ENCODE peak calls at places on chromosome 1, in eight cellular contexts. A is activated CD4-positive, alpha-beta T cell treated with anti-CD3 and anti-CD28 coated beads, Interleukin-2, amount 10 ng/mL, durations not matched to agents 7 days and 5 days; Y is DMS79 treated with DMSO at 0.1 percent for 48 hours; X is activated naive CD4-positive, alpha-beta T cell treated with anti-CD3 and anti-CD28 coated beads for 36 hours; F is HT1080; T is left cardiac atrium; L is activated gamma-delta T cell treated with anti-CD3 and anti-CD28 coated beads, Interleukin-2, amount 50 U/mL, for 16 hours; J is ACHN. W is an unnamed sample.

GRCh38 chr1:236724521-236724920 is 38.2 kb downstream of the ACTN2 start:
- DNase-seq in T (no peak), X (no peak), F (no peak), Y (no peak), J (no peak), A (no peak), L (no peak), W (no peak)

GRCh38 chr1:9312183-9312582 is 19.5 kb downstream of the SPSB1 start:
- DNase-seq in F (no peak), J (no peak), Y (no peak), L (no peak), X (no peak), T (no peak), A (no peak), W (no peak)

GRCh38 chr1:156359973-156360372 is 9.0 kb upstream of the RHBG start:
- DNase-seq in X (peak), T (no peak), F (no peak), J (peak), L (no peak), Y (no peak), A (no peak), W (no peak)

GRCh38 chr1:43267291-43267805 is 2.4 kb upstream of the TMEM125 start:
- DNase-seq in F (peak), Y (no peak), J (no peak), X (no peak), T (no peak), L (no peak), A (no peak), W (peak)

GRCh38 chr1:218209351-218209861 is 75.7 kb upstream of the RRP15 start:
- DNase-seq in L (no peak), F (peak), T (no peak), X (no peak), Y (no peak), A (no peak), J (no peak), W (peak)

GRCh38 chr1:30929135-30929889 is 20.8 kb upstream of the SDC3 start:
- DNase-seq in T (no peak), F (peak), J (peak), X (peak), A (peak), L (peak), Y (no peak), W (no peak)

GRCh38 chr1:240306673-240307072 is 215.0 kb downstream of the FMN2 start:
- DNase-seq in Y (no peak), F (no peak), L (no peak), A (no peak), X (no peak), T (no peak), J (no peak), W (no peak)

GRCh38 chr1:78604643-78605042 is 15.6 kb upstream of the IFI44L start:
- DNase-seq in J (no peak), L (no peak), A (no peak), X (no peak), F (no peak), T (no peak), Y (no peak), W (no peak)

GRCh38 chr1:150829751-150830150 is 21.7 kb upstream of the CTSK start:
- DNase-seq in X (no peak), F (no peak), Y (no peak), A (no peak), J (peak), T (no peak), L (no peak), W (no peak)

GRCh38 chr1:106678661-106679060 is 377.8 kb upstream of the PRMT6 start:
- DNase-seq in J (no peak), A (no peak), T (no peak), L (no peak), Y (no peak), X (no peak), F (no peak), W (no peak)

GRCh38 chr1:213393860-213394259 is 342.8 kb downstream of the RPS6KC1 start:
- DNase-seq in L (no peak), J (no peak), T (no peak), X (no peak), Y (no peak), A (no peak), F (no peak), W (no peak)

GRCh38 chr1:41362357-41362721 is 1.1 kb downstream of the FOXO6 start:
- DNase-seq in F (no peak), Y (no peak), J (no peak), L (no peak), X (no peak), A (no peak), T (no peak), W (no peak)

GRCh38 chr1:210582186-210582981 is 253.7 kb downstream of the HHAT start:
- DNase-seq in A (no peak), J (no peak), F (no peak), Y (no peak), T (no peak), X (no peak), L (no peak), W (no peak)

GRCh38 chr1:156319664-156320063 is 18.4 kb downstream of the CCT3 start:
- DNase-seq in J (peak), F (no peak), T (no peak), Y (no peak), A (peak), L (no peak), X (peak), W (no peak)

GRCh38 chr1:85322655-85323054 is 46.2 kb upstream of the BCL10 start:
- DNase-seq in Y (no peak), J (no peak), X (no peak), A (no peak), L (no peak), T (no peak), F (peak), W (no peak)

GRCh38 chr1:100430368-100430767 is 78.1 kb downstream of the CDC14A start:
- DNase-seq in A (no peak), X (no peak), Y (peak), F (no peak), T (no peak), L (no peak), J (no peak), W (no peak)

GRCh38 chr1:231630558-231631205 is 4.1 kb downstream of the DISC1 start:
- DNase-seq in X (no peak), L (no peak), A (no peak), Y (no peak), J (no peak), T (no peak), F (no peak), W (no peak)

GRCh38 chr1:234779160-234779538 is 169.2 kb upstream of the IRF2BP2 start:
- DNase-seq in T (no peak), Y (no peak), J (no peak), X (no peak), A (no peak), L (no peak), F (peak), W (no peak)

GRCh38 chr1:53295746-53296722 is 31.8 kb downstream of the LRP8 start:
- DNase-seq in F (no peak), J (no peak), T (no peak), X (peak), Y (no peak), L (no peak), A (no peak), W (no peak)

GRCh38 chr1:185795181-185795580 is 61.0 kb downstream of the HMCN1 start:
- DNase-seq in X (no peak), A (no peak), J (no peak), L (no peak), F (no peak), Y (no peak), T (no peak), W (no peak)

GRCh38 chr1:107648071-107648470 is 316.9 kb downstream of the VAV3 start:
- DNase-seq in Y (peak), L (no peak), J (peak), X (no peak), T (no peak), A (no peak), F (peak), W (no peak)

GRCh38 chr1:9793291-9793690 is 30.5 kb downstream of the CLSTN1 start:
- DNase-seq in T (no peak), J (no peak), Y (no peak), A (no peak), X (no peak), L (no peak), F (no peak), W (no peak)

GRCh38 chr1:244833734-244834595 is 1.5 kb upstream of the COX20 start:
- DNase-seq in L (peak), T (peak), A (peak), J (peak), Y (peak), X (peak), F (peak), W (peak)

GRCh38 chr1:155000475-155000724 is 2.2 kb upstream of the ZBTB7B start:
- DNase-seq in X (no peak), F (no peak), L (no peak), J (no peak), Y (no peak), A (no peak), T (peak), W (no peak)

GRCh38 chr1:30798389-30798951 is 40.9 kb upstream of the LAPTM5 start:
- DNase-seq in T (peak), J (no peak), F (no peak), X (no peak), L (no peak), Y (no peak), A (no peak), W (no peak)

GRCh38 chr1:156616463-156616862 is 2.8 kb upstream of the HAPLN2 start:
- DNase-seq in L (no peak), Y (no peak), X (no peak), T (peak), J (no peak), A (no peak), F (no peak), W (no peak)

GRCh38 chr1:69377507-69377906 is 190.2 kb upstream of the LRRC7 start:
- DNase-seq in F (no peak), X (no peak), L (no peak), J (no peak), Y (no peak), A (no peak), T (no peak), W (no peak)

GRCh38 chr1:71862756-71863155 is 419.6 kb downstream of the NEGR1 start:
- DNase-seq in F (no peak), X (no peak), Y (no peak), L (no peak), T (no peak), J (no peak), A (no peak), W (no peak)

GRCh38 chr1:24860841-24861240 is 69.2 kb downstream of the RUNX3 start:
- DNase-seq in L (no peak), F (no peak), X (no peak), T (no peak), Y (no peak), A (no peak), J (no peak), W (no peak)

GRCh38 chr1:9182784-9183257 is 51.8 kb upstream of the H6PD start:
- DNase-seq in T (no peak), X (peak), Y (peak), J (no peak), A (no peak), L (no peak), F (no peak), W (no peak)

GRCh38 chr1:74356493-74356892 is 121.3 kb downstream of the TNNI3K start:
- DNase-seq in J (no peak), Y (no peak), X (no peak), L (no peak), A (no peak), T (no peak), F (peak), W (no peak)

GRCh38 chr1:247268390-247269045 is 12.6 kb downstream of the VN1R5 start:
- DNase-seq in A (no peak), F (no peak), X (no peak), J (peak), L (no peak), T (no peak), Y (no peak), W (no peak)

GRCh38 chr1:31120783-31121180 is 55.3 kb upstream of the PUM1 start:
- DNase-seq in A (no peak), X (no peak), L (no peak), J (no peak), Y (no peak), T (no peak), F (no peak), W (no peak)

GRCh38 chr1:18932879-18933278 is 23.6 kb downstream of the IFFO2 start:
- DNase-seq in L (no peak), T (no peak), F (no peak), J (no peak), X (no peak), A (no peak), Y (no peak), W (no peak)

GRCh38 chr1:50873458-50874187 is 86.4 kb downstream of the FAF1 start:
- DNase-seq in J (peak), L (peak), X (peak), F (peak), T (peak), A (peak), Y (no peak), W (peak)

GRCh38 chr1:29878501-29878900 is 642.2 kb downstream of the PTPRU start:
- DNase-seq in J (no peak), F (no peak), X (no peak), L (no peak), Y (peak), A (no peak), T (no peak), W (no peak)

GRCh38 chr1:40479156-40479555 is 2.1 kb downstream of the ZFP69 start:
- DNase-seq in T (no peak), Y (no peak), F (no peak), A (no peak), J (no peak), L (no peak), X (peak), W (no peak)